ENCODE peak calls at places on chromosome 3, in four cellular contexts. One of them, this sample, is unnamed.
A peak's percentile ranks its signal among the peaks of the same experiment; 100 is the strongest.

GRCh38 chr3:174869448-174869847 is 10.3 kb downstream of the NAALADL2 start:
- DNase-seq in tibial nerve: no peak
- DNase-seq in thoracic aorta: no peak
- DNase-seq in left lung: no peak
- DNase-seq in this sample: no peak

GRCh38 chr3:18127181-18127863 is 297.8 kb downstream of the SATB1 start:
- DNase-seq in left lung: no peak
- DNase-seq in thoracic aorta: no peak
- DNase-seq in tibial nerve: no peak
- DNase-seq in this sample: no peak

GRCh38 chr3:183281126-183281797 is 28.2 kb downstream of the B3GNT5 start:
- DNase-seq in tibial nerve: no peak
- DNase-seq in left lung: no peak
- DNase-seq in thoracic aorta: no peak
- DNase-seq in this sample: no peak

GRCh38 chr3:124097362-124098120 is 105.6 kb upstream of the ROPN1 start:
- DNase-seq in tibial nerve: no peak
- DNase-seq in left lung: no peak
- DNase-seq in thoracic aorta: no peak
- DNase-seq in this sample: no peak

GRCh38 chr3:125957674-125958510 is 11.1 kb upstream of the ROPN1B start:
- DNase-seq in tibial nerve: no peak
- DNase-seq in thoracic aorta: no peak
- DNase-seq in left lung: no peak
- DNase-seq in this sample: no peak

GRCh38 chr3:119649764-119650163 is 10.6 kb downstream of the POPDC2 start:
- DNase-seq in tibial nerve: no peak
- DNase-seq in thoracic aorta: no peak
- DNase-seq in left lung: no peak
- DNase-seq in this sample: no peak

GRCh38 chr3:105399611-105400010 is 32.9 kb downstream of the ALCAM start:
- DNase-seq in tibial nerve: no peak
- DNase-seq in left lung: no peak
- DNase-seq in thoracic aorta: no peak
- DNase-seq in this sample: no peak

GRCh38 chr3:45011756-45012441 is 14.2 kb upstream of the CLEC3B start:
- DNase-seq in thoracic aorta: no peak
- DNase-seq in left lung: no peak
- DNase-seq in tibial nerve: peak; percentile 62
- DNase-seq in this sample: peak; percentile 75

GRCh38 chr3:117941015-117941414 is 1093.6 kb downstream of the IGSF11 start:
- DNase-seq in tibial nerve: no peak
- DNase-seq in left lung: no peak
- DNase-seq in thoracic aorta: no peak
- DNase-seq in this sample: no peak

GRCh38 chr3:58526124-58526957 is 10.6 kb downstream of the ACOX2 start:
- DNase-seq in thoracic aorta: no peak
- DNase-seq in tibial nerve: no peak
- DNase-seq in left lung: no peak
- DNase-seq in this sample: no peak

GRCh38 chr3:172449468-172450149 is 1.4 kb upstream of the GHSR start:
- DNase-seq in thoracic aorta: no peak
- DNase-seq in tibial nerve: no peak
- DNase-seq in left lung: peak; percentile 37
- DNase-seq in this sample: no peak

GRCh38 chr3:36714343-36714742 is 50.0 kb downstream of the DCLK3 start:
- DNase-seq in tibial nerve: no peak
- DNase-seq in thoracic aorta: no peak
- DNase-seq in left lung: no peak
- DNase-seq in this sample: no peak

GRCh38 chr3:183182073-183182472 is 19.5 kb upstream of the LAMP3 start:
- DNase-seq in thoracic aorta: no peak
- DNase-seq in tibial nerve: no peak
- DNase-seq in left lung: no peak
- DNase-seq in this sample: no peak

GRCh38 chr3:171565671-171566070 is 105.5 kb upstream of the TNIK start:
- DNase-seq in left lung: no peak
- DNase-seq in tibial nerve: no peak
- DNase-seq in thoracic aorta: no peak
- DNase-seq in this sample: no peak

GRCh38 chr3:71564361-71564760 is 19.2 kb downstream of the FOXP1 start:
- DNase-seq in left lung: no peak
- DNase-seq in tibial nerve: peak; percentile 32
- DNase-seq in thoracic aorta: no peak
- DNase-seq in this sample: no peak

GRCh38 chr3:139286241-139286640 is 57.6 kb upstream of the MRPS22 start:
- DNase-seq in left lung: no peak
- DNase-seq in tibial nerve: no peak
- DNase-seq in thoracic aorta: no peak
- DNase-seq in this sample: no peak

GRCh38 chr3:125143982-125144652 is 68.4 kb downstream of the SLC12A8 start:
- DNase-seq in left lung: no peak
- DNase-seq in tibial nerve: no peak
- DNase-seq in thoracic aorta: no peak
- DNase-seq in this sample: no peak

GRCh38 chr3:150885535-150885934 is 19.7 kb downstream of the MINDY4B start:
- DNase-seq in thoracic aorta: no peak
- DNase-seq in left lung: no peak
- DNase-seq in tibial nerve: no peak
- DNase-seq in this sample: no peak

GRCh38 chr3:48681541-48681880 is 4.2 kb downstream of the NCKIPSD start:
- DNase-seq in thoracic aorta: no peak
- DNase-seq in left lung: no peak
- DNase-seq in tibial nerve: no peak
- DNase-seq in this sample: no peak

GRCh38 chr3:177622520-177622919 is 425.2 kb upstream of the TBL1XR1 start:
- DNase-seq in thoracic aorta: no peak
- DNase-seq in tibial nerve: no peak
- DNase-seq in left lung: no peak
- DNase-seq in this sample: no peak

GRCh38 chr3:53691885-53692284 is 154.3 kb downstream of the CHDH start:
- DNase-seq in left lung: no peak
- DNase-seq in tibial nerve: no peak
- DNase-seq in thoracic aorta: no peak
- DNase-seq in this sample: no peak

GRCh38 chr3:17140670-17141505 is 256.1 kb downstream of the PLCL2 start:
- DNase-seq in tibial nerve: peak; percentile 17
- DNase-seq in left lung: no peak
- DNase-seq in thoracic aorta: peak; percentile 52
- DNase-seq in this sample: peak; percentile 61

GRCh38 chr3:154469585-154469984 is 39.6 kb upstream of the GPR149 start:
- DNase-seq in left lung: no peak
- DNase-seq in thoracic aorta: no peak
- DNase-seq in tibial nerve: no peak
- DNase-seq in this sample: no peak

GRCh38 chr3:138051946-138052802 is 42.2 kb downstream of the CLDN18 start:
- DNase-seq in thoracic aorta: no peak
- DNase-seq in tibial nerve: no peak
- DNase-seq in left lung: no peak
- DNase-seq in this sample: no peak

GRCh38 chr3:147297756-147298155 is 108.6 kb downstream of the ZIC4 start:
- DNase-seq in thoracic aorta: no peak
- DNase-seq in left lung: no peak
- DNase-seq in tibial nerve: no peak
- DNase-seq in this sample: no peak

GRCh38 chr3:88059380-88060160 is 515 bp downstream of the ZNF654 start:
- DNase-seq in tibial nerve: peak; percentile 21
- DNase-seq in thoracic aorta: no peak
- DNase-seq in left lung: peak; percentile 33
- DNase-seq in this sample: peak; percentile 67

GRCh38 chr3:168981396-168981795 is 682.1 kb downstream of the MECOM start:
- DNase-seq in thoracic aorta: no peak
- DNase-seq in tibial nerve: no peak
- DNase-seq in left lung: no peak
- DNase-seq in this sample: no peak

GRCh38 chr3:114111060-114111790 is 54.7 kb downstream of the QTRT2 start:
- DNase-seq in left lung: no peak
- DNase-seq in tibial nerve: no peak
- DNase-seq in thoracic aorta: no peak
- DNase-seq in this sample: no peak
- H3K4me3 ChIP-seq in left lung: no peak overlapping the region
- H3K4me3 ChIP-seq in tibial nerve: no peak overlapping the region
- H3K4me3 ChIP-seq in thoracic aorta: no peak overlapping the region
- H3K4me3 ChIP-seq in this sample: no peak overlapping the region

DNA sequence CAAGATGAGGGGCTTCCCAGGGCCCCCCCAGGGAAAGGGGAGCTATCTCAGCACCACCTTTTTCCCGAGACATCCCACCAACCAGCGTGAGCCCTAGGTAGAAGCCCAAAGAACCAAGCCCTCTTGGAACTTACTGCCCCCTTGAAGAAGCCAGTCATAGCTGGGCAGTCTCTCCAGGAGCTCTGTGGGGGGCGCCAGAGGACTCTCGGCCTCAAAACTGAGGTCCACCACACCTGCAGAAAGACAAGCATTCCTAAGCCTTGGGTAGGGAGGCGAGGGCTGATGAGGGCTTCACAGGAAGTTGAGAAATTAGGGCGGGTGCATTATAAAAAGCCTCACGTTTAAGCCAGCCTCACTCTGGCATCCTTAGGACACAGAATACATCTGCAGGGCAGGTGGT is 9.0 kb downstream of the SSUH2 start:
- DNase-seq in thoracic aorta: no peak
- DNase-seq in left lung: no peak
- DNase-seq in tibial nerve: no peak
- DNase-seq in this sample: no peak
- TF ChIP-seq CTCF in thoracic aorta: no peak
- TF ChIP-seq CTCF in left lung: no peak
- TF ChIP-seq CTCF in tibial nerve: no peak
- TF ChIP-seq CTCF in this sample: no peak

GRCh38 chr3:100120693-100121092 is 6.4 kb upstream of the FILIP1L start:
- DNase-seq in tibial nerve: no peak
- DNase-seq in left lung: no peak
- DNase-seq in thoracic aorta: no peak
- DNase-seq in this sample: no peak
- H3K4me1 ChIP-seq in tibial nerve: peaks cover 22% of the 10 kb centered on the region
- H3K4me1 ChIP-seq in left lung: no peaks in the 10 kb centered on the region
- H3K4me1 ChIP-seq in thoracic aorta: peaks cover 46% of the 10 kb centered on the region
- H3K4me1 ChIP-seq in this sample: no peaks in the 10 kb centered on the region

DNA sequence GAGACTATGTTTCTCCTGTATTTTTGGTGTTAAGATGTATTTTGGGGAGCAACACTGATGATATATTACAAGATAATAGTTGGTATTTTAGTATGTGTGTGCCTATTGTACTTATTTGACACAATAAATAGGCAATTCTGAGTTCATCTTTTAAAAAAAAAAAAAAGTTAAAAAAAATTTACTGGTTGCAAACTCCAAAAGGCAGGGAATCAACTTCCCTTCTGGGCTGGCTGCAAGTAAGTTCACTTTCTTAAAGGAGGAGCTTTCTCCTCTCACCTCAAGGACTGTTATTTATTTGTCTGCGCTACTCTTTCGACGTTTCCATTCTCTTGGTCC is 335 bp upstream of the VPS8 start:
- DNase-seq in tibial nerve: no peak
- DNase-seq in left lung: no peak
- DNase-seq in thoracic aorta: no peak
- DNase-seq in this sample: no peak
- H3K4me3 ChIP-seq in tibial nerve: peak overlapping the region; percentile 77
- H3K4me3 ChIP-seq in left lung: peak overlapping the region; percentile 87
- H3K4me3 ChIP-seq in thoracic aorta: peak overlapping the region; percentile 87
- H3K4me3 ChIP-seq in this sample: peak overlapping the region; percentile 78

GRCh38 chr3:68997887-68998286 is 15.6 kb downstream of the EOGT start:
- DNase-seq in thoracic aorta: no peak
- DNase-seq in tibial nerve: no peak
- DNase-seq in left lung: no peak
- DNase-seq in this sample: no peak
- TF ChIP-seq CTCF in thoracic aorta: no peak
- TF ChIP-seq CTCF in tibial nerve: no peak
- TF ChIP-seq CTCF in left lung: no peak
- TF ChIP-seq CTCF in this sample: no peak

GRCh38 chr3:149001727-149002126 is 10.4 kb downstream of the GYG1 start:
- DNase-seq in thoracic aorta: no peak
- DNase-seq in tibial nerve: no peak
- DNase-seq in left lung: no peak
- DNase-seq in this sample: no peak

GRCh38 chr3:148998715-148999413 is 7.5 kb downstream of the GYG1 start:
- DNase-seq in left lung: no peak
- DNase-seq in tibial nerve: no peak
- DNase-seq in thoracic aorta: no peak
- DNase-seq in this sample: no peak

GRCh38 chr3:148998297-148998696 is 7.0 kb downstream of the GYG1 start:
- DNase-seq in left lung: no peak
- DNase-seq in tibial nerve: no peak
- DNase-seq in thoracic aorta: no peak
- DNase-seq in this sample: no peak

GRCh38 chr3:148999806-149000205 is 8.5 kb downstream of the GYG1 start:
- DNase-seq in thoracic aorta: no peak
- DNase-seq in left lung: no peak
- DNase-seq in tibial nerve: no peak
- DNase-seq in this sample: no peak

GRCh38 chr3:149000207-149000745 is 8.9 kb downstream of the GYG1 start:
- DNase-seq in left lung: no peak
- DNase-seq in thoracic aorta: no peak
- DNase-seq in tibial nerve: no peak
- DNase-seq in this sample: no peak
- H3K4me1 ChIP-seq in left lung: peaks cover 3% of the 10 kb centered on the region
- H3K4me1 ChIP-seq in thoracic aorta: peaks cover 29% of the 10 kb centered on the region
- H3K4me1 ChIP-seq in tibial nerve: peaks cover 16% of the 10 kb centered on the region
- H3K4me1 ChIP-seq in this sample: peaks cover 24% of the 10 kb centered on the region